ENCODE peak calls at places on chromosomes 13 and 19, in four cellular contexts. J, N, G and O are unnamed samples.

GRCh38 chr19:5969476-5969875 is 8.5 kb downstream of the RANBP3 start:
- DNase-seq in J (no peak), N (no peak), G (no peak), O (no peak)

GRCh38 chr13:28718186-28718537 is 608 bp downstream of the SLC46A3 start:
- DNase-seq in J (no peak), N (no peak), G (peak), O (no peak)

GRCh38 chr19:19021115-19021514 is 12.2 kb downstream of the SUGP2 start:
- DNase-seq in J (no peak), N (no peak), G (peak), O (no peak)

GRCh38 chr19:3698386-3698950 is 1.8 kb downstream of the PIP5K1C start:
- DNase-seq in J (no peak), N (no peak), G (peak), O (no peak)

GRCh38 chr19:32471095-32471494 is 65.5 kb downstream of the DPY19L3 start:
- DNase-seq in J (no peak), N (no peak), G (no peak), O (no peak)

GRCh38 chr19:5843295-5843927 is 3.9 kb upstream of the FUT6 start:
- DNase-seq in J (no peak), N (no peak), G (no peak), O (no peak)

GRCh38 chr13:90336507-90336906 is 1011.0 kb upstream of the MIR17HG start:
- DNase-seq in J (no peak), N (no peak), G (no peak), O (no peak)

GRCh38 chr13:107907065-107907464 is 308.3 kb downstream of the LIG4 start:
- DNase-seq in J (no peak), N (no peak), G (peak), O (no peak)

GRCh38 chr19:39112338-39112890 is 13.2 kb upstream of the PAK4 start:
- DNase-seq in J (no peak), N (no peak), G (no peak), O (no peak)

DNA sequence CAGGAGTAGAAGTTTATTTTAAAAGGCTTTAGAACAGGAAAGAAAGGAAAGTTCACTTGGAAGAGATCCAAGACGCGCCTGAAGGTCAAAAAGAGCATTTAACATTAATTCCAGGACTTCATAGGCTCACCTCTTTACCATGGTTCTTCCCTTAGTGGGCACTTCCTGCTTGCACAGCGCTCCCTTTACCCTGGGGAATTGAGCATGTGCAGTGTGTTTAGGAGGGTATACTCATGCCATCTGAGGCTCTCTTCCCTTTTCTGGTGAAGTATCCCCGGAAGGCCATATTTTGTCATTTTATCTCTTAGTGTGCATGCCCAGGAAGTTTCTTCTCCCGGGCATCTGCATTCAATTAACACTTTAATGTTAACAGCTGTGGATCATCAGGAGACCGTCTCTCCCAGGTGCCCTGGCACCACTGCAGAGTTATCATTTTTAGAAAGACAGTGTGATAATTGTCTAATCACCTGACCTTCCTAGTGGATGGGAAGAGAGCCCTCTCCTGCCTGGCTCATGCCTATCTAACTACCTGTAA is 66.1 kb upstream of the ABCC4 start:
- DNase-seq in J (no peak), N (no peak), G (no peak), O (no peak)
- TF ChIP-seq CHD1 in J (no peak), N (no peak), G (no peak), O (no peak)

DNA sequence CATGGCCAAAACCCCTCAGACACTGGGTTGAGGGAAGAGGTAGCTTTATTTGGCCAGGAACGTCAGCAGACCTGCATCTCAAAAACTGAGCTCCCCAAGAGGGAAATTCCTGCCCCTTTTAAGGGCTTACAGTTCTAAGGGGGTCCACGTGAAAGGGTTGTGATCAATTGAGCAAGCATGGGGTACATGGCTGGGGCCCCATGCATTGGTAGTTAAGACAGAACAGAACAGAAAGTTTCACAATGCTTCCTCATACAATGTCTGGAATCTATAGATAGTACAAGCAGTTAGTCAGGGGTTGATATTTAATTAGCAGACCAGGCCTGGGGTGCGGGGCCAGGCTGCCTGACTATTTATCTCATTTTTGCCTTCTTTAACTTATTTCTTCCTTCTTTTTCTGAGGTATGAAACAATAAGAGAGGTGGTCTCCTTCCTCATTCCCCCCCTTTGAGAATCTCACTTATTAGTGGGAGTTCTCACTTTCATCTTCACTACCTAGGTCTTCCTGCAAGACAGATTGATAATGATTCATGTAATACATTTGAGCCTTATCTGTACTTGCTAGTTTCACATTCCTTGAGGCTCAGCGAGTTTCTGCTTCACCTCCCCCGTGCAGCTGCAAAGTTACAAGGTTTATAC is 84.8 kb downstream of the SLC25A15 start:
- DNase-seq in J (no peak), N (peak), G (no peak), O (no peak)
- TF ChIP-seq CHD1 in J (no peak), N (no peak), G (no peak), O (no peak)

GRCh38 chr19:16048583-16048982 is 27.7 kb upstream of the TPM4 start:
- DNase-seq in J (no peak), N (no peak), G (no peak), O (no peak)
- TF ChIP-seq CHD1 in J (no peak), N (no peak), G (no peak), O (no peak)

GRCh38 chr13:83890358-83890757 is 8.1 kb upstream of the SLITRK1 start:
- DNase-seq in J (no peak), N (no peak), G (no peak), O (no peak)

DNA sequence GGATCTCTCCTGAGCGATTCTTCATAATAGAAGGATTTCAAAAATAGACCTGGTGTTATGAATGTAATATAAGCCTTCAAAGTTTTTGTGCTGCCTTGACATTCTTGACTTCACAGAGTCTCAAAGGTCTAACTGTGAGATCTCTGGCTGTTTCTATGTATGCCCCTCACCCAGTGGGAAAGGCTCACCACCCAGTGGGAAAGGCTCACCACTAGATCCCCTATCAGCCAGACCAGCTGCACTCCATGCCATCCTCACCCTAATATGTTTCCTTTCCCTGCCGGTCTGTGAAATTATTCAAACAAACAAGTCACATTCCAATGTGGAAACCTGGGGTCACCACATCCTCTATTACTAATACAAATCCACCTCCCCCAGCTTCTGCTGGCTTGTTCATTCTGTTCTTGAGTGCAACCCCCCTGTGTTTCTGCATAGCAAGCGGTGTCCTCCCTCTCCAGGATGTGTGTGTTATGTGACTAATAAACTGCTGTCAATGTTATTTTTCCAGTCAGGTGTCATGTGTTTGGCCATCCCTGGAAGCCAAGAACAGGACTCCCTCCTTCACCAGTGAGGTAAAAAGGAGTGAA is 13.8 kb upstream of the SLITRK1 start:
- DNase-seq in J (no peak), N (no peak), G (peak), O (no peak)
- TF ChIP-seq CHD1 in J (no peak), N (no peak), G (no peak), O (no peak)

DNA sequence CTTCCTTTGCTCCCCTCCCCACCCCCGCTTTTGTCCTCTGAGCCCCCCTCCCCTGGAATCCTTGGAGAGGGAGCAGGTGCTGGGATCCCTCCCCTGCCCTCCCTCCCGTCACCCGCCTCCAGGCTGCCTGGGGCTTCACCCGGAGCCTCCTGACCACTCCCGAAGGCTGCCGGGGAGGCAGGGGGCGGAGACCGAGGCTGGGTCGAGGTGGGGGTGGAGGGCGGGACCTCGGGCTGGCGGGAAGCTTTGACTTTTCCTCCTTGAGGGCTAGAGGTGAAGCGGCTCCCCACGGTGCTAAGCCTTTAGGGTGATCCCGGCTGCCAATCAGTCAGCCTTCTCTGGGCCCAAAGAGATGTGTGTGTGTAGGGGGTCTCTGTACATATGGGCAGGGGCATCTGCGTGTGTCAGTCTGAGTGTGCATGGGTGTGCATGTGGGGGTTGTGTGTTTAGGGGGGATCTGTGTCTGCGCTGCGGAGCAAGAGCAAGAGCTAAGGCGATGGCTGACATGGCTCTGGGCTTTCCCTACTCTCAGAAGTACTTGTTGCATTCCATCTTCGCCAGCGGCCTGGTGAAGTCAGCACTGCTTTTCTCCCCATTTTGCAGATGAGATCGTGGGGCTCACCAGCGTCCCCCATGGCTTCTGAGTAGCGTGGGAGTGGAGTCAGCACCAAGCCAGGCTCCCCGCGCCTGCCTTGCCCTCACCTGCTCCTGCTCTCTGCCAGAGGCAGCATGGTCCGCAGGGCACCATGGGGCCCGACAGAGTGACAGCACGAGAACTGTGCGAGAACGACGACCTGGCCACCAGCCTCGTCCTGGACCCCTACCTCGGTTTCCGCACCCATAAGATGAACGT is 1.7 kb downstream of the KMT5C start:
- DNase-seq in J (no peak), N (peak), G (peak), O (no peak)
- TF ChIP-seq CHD1 in J (no peak), N (no peak), G (no peak), O (no peak)

DNA sequence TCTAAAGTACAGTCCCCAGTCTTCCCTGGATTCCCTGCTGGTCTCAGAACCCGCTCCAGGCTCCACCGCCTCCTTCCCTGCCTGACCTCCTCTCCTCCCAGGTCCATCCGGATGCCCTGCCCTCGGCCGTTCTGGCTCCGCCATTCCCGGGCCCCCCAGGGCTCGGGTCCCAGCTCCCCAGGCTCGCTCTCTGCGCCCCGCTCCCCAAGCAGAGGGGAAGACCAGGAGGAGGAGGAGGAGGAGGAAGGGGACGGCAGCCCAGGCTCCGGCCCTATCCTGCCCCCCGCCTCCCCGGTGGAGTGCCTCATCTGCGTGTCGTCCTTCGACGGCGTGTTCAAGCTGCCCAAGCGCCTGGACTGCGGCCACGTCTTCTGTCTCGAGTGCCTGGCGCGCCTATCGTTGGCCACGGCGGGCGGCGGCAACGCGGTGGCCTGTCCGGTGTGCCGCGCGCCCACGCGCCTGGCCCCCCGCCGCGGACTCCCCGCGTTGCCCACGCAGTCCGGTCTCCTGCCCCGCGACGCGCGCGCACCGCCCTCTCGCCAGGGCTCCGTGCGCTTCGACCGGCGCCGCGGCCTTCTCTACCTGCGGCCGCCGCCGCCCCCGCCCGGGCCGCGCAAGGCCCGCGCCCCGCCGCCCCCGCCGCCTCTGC is 647 bp downstream of the RNF225 start:
- DNase-seq in J (no peak), N (no peak), G (no peak), O (peak)
- TF ChIP-seq CHD1 in J (no peak), N (no peak), G (no peak), O (no peak)